ENCODE peak calls at places on chromosome 20, in ten cellular contexts. M is IMR-90; N is CD4-positive, alpha-beta memory T cell; L is effector memory CD4-positive, alpha-beta T cell; Y is esophagus squamous epithelium; D is HCT116; A is endodermal cell; R is prostate gland; K is adrenal gland; E is aorta. S is an unnamed sample.

GRCh38 chr20:47266847-47267515 is 89.5 kb downstream of the ZMYND8 start:
- DNase-seq in M (no peak), N (no peak), L (no peak), Y (no peak), D (no peak), A (no peak), R (no peak), K (no peak), E (no peak), S (no peak)

GRCh38 chr20:2387180-2387577 is 6.5 kb downstream of the TGM6 start:
- DNase-seq in M (peak; percentile 19), N (peak; percentile 18), L (no peak), Y (no peak), D (peak; percentile 39), A (peak; percentile 94), R (no peak), K (no peak), E (no peak), S (no peak)

GRCh38 chr20:35616465-35617396 is 1.1 kb downstream of the SPAG4 start:
- DNase-seq in M (peak; percentile 99), N (no peak), L (peak; percentile 50), Y (peak; percentile 63), D (peak; percentile 99), A (peak; percentile 100), R (peak; percentile 54), K (peak; percentile 90), E (peak; percentile 96), S (peak; percentile 78)

GRCh38 chr20:4131911-4132310 is 116.6 kb upstream of the RNF24 start:
- DNase-seq in M (no peak), N (no peak), L (no peak), Y (no peak), D (no peak), A (no peak), R (no peak), K (no peak), E (no peak), S (no peak)

GRCh38 chr20:44646641-44647274 is 4.7 kb downstream of the ADA start:
- DNase-seq in M (peak; percentile 77), N (no peak), L (no peak), Y (no peak), D (no peak), A (no peak), R (no peak), K (no peak), E (no peak), S (peak; percentile 76)

GRCh38 chr20:18466574-18466893 is 296 bp downstream of the DZANK1 start:
- DNase-seq in M (no peak), N (no peak), L (no peak), Y (no peak), D (no peak), A (no peak), R (no peak), K (no peak), E (no peak), S (no peak)

GRCh38 chr20:35404614-35405259 is 7.0 kb downstream of the UQCC1 start:
- DNase-seq in M (no peak), N (no peak), L (no peak), Y (no peak), D (no peak), A (no peak), R (no peak), K (no peak), E (no peak), S (peak; percentile 26)

GRCh38 chr20:37394543-37395410 is 48.8 kb downstream of the SRC start:
- DNase-seq in M (no peak), N (no peak), L (no peak), Y (no peak), D (no peak), A (no peak), R (no peak), K (no peak), E (peak; percentile 47), S (no peak)

GRCh38 chr20:846894-847278 is 13.4 kb downstream of the FAM110A start:
- DNase-seq in M (no peak), N (peak; percentile 47), L (no peak), Y (no peak), D (no peak), A (no peak), R (no peak), K (no peak), E (no peak), S (peak; percentile 77)

GRCh38 chr20:8060977-8061376 is 41.4 kb upstream of the TMX4 start:
- DNase-seq in M (no peak), N (no peak), L (no peak), Y (no peak), D (no peak), A (no peak), R (no peak), K (no peak), E (no peak), S (no peak)

GRCh38 chr20:34058831-34059230 is 53.2 kb downstream of the EIF2S2 start:
- DNase-seq in M (peak; percentile 23), N (peak; percentile 43), L (no peak), Y (no peak), D (no peak), A (no peak), R (no peak), K (no peak), E (no peak), S (peak; percentile 27)

GRCh38 chr20:59794555-59794954 is 138.9 kb downstream of the SYCP2 start:
- DNase-seq in M (no peak), N (no peak), L (no peak), Y (no peak), D (no peak), A (no peak), R (no peak), K (no peak), E (no peak), S (no peak)

DNA sequence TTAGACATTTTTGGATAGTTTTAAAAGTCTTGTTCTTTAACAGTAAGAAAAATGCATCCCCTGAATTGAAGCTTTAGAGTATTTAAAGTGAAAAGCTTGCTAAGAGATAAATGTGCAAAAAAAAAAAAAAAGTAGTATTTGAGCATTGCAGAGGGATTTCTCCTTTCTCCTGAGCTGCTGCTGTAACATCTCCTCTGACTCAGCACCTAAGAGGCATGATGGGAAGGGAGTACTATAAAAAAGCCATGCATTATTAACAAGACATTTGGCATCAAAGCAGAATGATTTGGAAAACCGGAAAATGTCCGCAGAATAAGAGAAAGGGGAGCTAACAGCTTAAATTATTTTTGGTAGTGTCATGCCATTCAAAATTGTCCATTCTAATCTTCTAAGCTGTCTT is 27.9 kb downstream of the B4GALT5 start:
- DNase-seq in M (peak; percentile 72), N (no peak), L (no peak), Y (no peak), D (no peak), A (no peak), R (no peak), K (no peak), E (no peak), S (no peak)
- H3K4me3 ChIP-seq in M (no peak overlapping the region), N (no peak overlapping the region), L (no peak overlapping the region), Y (no peak overlapping the region), D (no peak overlapping the region), A (no peak overlapping the region), R (no peak overlapping the region), K (no peak overlapping the region), E (no peak overlapping the region), S (no peak overlapping the region)

DNA sequence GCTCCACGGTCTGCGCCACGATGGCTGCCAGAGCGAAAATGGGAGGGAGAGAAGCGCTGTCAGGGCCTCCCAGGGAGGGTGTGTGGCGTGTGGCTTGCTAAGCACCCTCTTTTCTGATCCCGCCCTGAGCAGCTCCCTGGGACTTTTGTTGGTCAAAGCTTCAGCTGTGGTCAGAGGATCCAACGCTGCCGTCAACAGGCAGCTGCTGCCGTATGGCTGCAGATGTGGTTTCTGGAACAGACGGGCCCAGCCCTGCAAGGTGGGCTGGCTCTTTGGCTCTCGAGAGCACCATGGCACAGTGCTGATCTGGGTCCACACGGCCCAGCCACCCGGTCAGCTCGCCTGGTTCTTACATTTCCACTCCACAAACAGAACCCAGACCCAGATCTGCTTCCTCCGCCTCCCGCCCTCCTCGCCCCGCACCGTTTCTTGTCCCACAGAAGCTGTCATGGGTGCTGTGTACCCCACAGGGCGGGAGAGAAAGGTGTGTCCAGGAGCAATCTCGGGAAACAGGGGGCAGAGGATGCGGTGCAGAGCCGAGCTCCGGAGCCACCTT is 86.0 kb upstream of the BHLHE23 start:
- DNase-seq in M (no peak), N (no peak), L (no peak), Y (no peak), D (no peak), A (peak; percentile 38), R (no peak), K (peak; percentile 3), E (peak; percentile 41), S (no peak)
- H3K27me3 ChIP-seq in M (peaks cover 30% of the 10 kb centered on the region), N (no peaks in the 10 kb centered on the region), L (no peaks in the 10 kb centered on the region), Y (peaks cover 2% of the 10 kb centered on the region), D (no peaks in the 10 kb centered on the region), A (no peaks in the 10 kb centered on the region), R (peaks cover 10% of the 10 kb centered on the region), K (peaks cover 11% of the 10 kb centered on the region), E (no peaks in the 10 kb centered on the region), S (peaks cover 1% of the 10 kb centered on the region)

GRCh38 chr20:15986690-15987089 is 586.6 kb downstream of the KIF16B start:
- DNase-seq in M (no peak), N (no peak), L (no peak), Y (no peak), D (no peak), A (no peak), R (no peak), K (no peak), E (no peak), S (peak; percentile 56)
- H3K4me3 ChIP-seq in M (no peak overlapping the region), N (no peak overlapping the region), L (no peak overlapping the region), Y (no peak overlapping the region), D (no peak overlapping the region), A (no peak overlapping the region), R (no peak overlapping the region), K (no peak overlapping the region), E (no peak overlapping the region), S (peak overlapping the region; percentile 67)

GRCh38 chr20:61849822-61850221 is 215.9 kb downstream of the TAF4 start:
- DNase-seq in M (no peak), N (no peak), L (no peak), Y (no peak), D (no peak), A (no peak), R (no peak), K (no peak), E (no peak), S (no peak)

GRCh38 chr20:61849376-61849775 is 216.3 kb downstream of the TAF4 start:
- DNase-seq in M (no peak), N (no peak), L (no peak), Y (no peak), D (no peak), A (no peak), R (no peak), K (no peak), E (no peak), S (no peak)

GRCh38 chr20:61847420-61847748 is 218.3 kb downstream of the TAF4 start:
- DNase-seq in M (no peak), N (no peak), L (no peak), Y (no peak), D (no peak), A (no peak), R (no peak), K (no peak), E (no peak), S (no peak)

GRCh38 chr20:61847986-61848385 is 217.7 kb downstream of the TAF4 start:
- DNase-seq in M (no peak), N (no peak), L (no peak), Y (no peak), D (no peak), A (no peak), R (no peak), K (no peak), E (peak; percentile 51), S (no peak)

DNA sequence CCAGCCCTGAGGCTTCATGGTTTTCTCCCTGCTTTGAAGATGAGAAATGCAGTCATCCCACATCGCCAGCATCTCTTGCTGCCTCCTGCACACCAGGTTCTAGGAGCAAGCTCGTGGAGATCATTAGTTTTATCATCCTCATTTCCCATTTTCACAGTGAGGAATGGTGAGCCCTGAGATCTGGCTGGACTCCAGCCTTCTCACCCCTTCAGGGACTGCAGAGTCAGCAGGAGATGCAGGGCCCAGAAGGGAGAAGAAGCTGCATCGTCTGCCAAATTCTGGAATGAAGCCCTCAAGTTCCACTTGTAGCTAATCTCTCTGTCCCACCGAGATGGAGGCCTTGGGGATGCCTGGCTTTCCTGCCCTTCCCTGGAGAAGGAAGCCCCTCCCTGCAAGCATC is 216.8 kb downstream of the TAF4 start:
- DNase-seq in M (no peak), N (no peak), L (no peak), Y (no peak), D (no peak), A (no peak), R (no peak), K (no peak), E (no peak), S (no peak)
- H3K27me3 ChIP-seq in M (peaks cover 5% of the 10 kb centered on the region), N (no peaks in the 10 kb centered on the region), L (no peaks in the 10 kb centered on the region), Y (no peaks in the 10 kb centered on the region), D (peaks cover 5% of the 10 kb centered on the region), A (no peaks in the 10 kb centered on the region), R (peaks cover 5% of the 10 kb centered on the region), K (no peaks in the 10 kb centered on the region), E (no peaks in the 10 kb centered on the region), S (no peaks in the 10 kb centered on the region)

S was measured in GM06990.